ENCODE peak calls at places on chromosomes 4 and X, in six cellular contexts. Y, T, C, V, Q and L are unnamed samples.

GRCh38 chrX:107227780-107228485 is 21.5 kb downstream of the DNAAF6 start:
- DNase-seq in Y (no peak), T (no peak), C (no peak), V (no peak), Q (no peak), L (no peak)

GRCh38 chrX:17082831-17083230 is 136.4 kb downstream of the REPS2 start:
- DNase-seq in Y (no peak), T (peak), C (no peak), V (peak), Q (no peak), L (no peak)

GRCh38 chr4:517061-517805 is 18.2 kb downstream of the PIGG start:
- DNase-seq in Y (no peak), T (no peak), C (no peak), V (no peak), Q (no peak), L (no peak)

GRCh38 chrX:69285881-69286545 is 120.8 kb upstream of the PJA1 start:
- DNase-seq in Y (peak), T (peak), C (peak), V (no peak), Q (no peak), L (no peak)

GRCh38 chr4:56689231-56689630 is 8.1 kb upstream of the HOPX start:
- DNase-seq in Y (no peak), T (no peak), C (no peak), V (no peak), Q (no peak), L (no peak)

GRCh38 chr4:28444886-28445496 is 1584.3 kb downstream of the STIM2 start:
- DNase-seq in Y (no peak), T (no peak), C (no peak), V (no peak), Q (no peak), L (no peak)

GRCh38 chr4:157978680-157979361 is 194.0 kb downstream of the GASK1B start:
- DNase-seq in Y (peak), T (peak), C (peak), V (peak), Q (peak), L (no peak)

GRCh38 chr4:29046166-29046565 is 1674.0 kb upstream of the PCDH7 start:
- DNase-seq in Y (no peak), T (peak), C (no peak), V (no peak), Q (no peak), L (no peak)

GRCh38 chrX:48102874-48103374 is 27.5 kb upstream of the SPACA5B start:
- DNase-seq in Y (no peak), T (no peak), C (no peak), V (no peak), Q (no peak), L (no peak)

GRCh38 chrX:39752820-39753219 is 344.9 kb downstream of the BCOR start:
- DNase-seq in Y (no peak), T (no peak), C (no peak), V (no peak), Q (no peak), L (no peak)

GRCh38 chr4:48250343-48250742 is 19.3 kb downstream of the TEC start:
- DNase-seq in Y (no peak), T (no peak), C (no peak), V (no peak), Q (no peak), L (no peak)

GRCh38 chr4:151095142-151095541 is 4.3 kb upstream of the RPS3A start:
- DNase-seq in Y (no peak), T (no peak), C (no peak), V (no peak), Q (no peak), L (no peak)

GRCh38 chr4:172758586-172759340 is 409.8 kb upstream of the GALNT7 start:
- DNase-seq in Y (no peak), T (peak), C (no peak), V (no peak), Q (no peak), L (peak)

GRCh38 chr4:94571301-94571700 is 119.6 kb downstream of the PDLIM5 start:
- DNase-seq in Y (no peak), T (no peak), C (no peak), V (no peak), Q (no peak), L (no peak)

GRCh38 chrX:41258871-41259270 is 75.1 kb upstream of the DDX3X start:
- DNase-seq in Y (no peak), T (peak), C (no peak), V (no peak), Q (no peak), L (no peak)

GRCh38 chr4:42767669-42768068 is 110.8 kb upstream of the ATP8A1 start:
- DNase-seq in Y (no peak), T (no peak), C (no peak), V (no peak), Q (no peak), L (no peak)

GRCh38 chr4:168835880-168836454 is 174.1 kb downstream of the CBR4 start:
- DNase-seq in Y (no peak), T (no peak), C (no peak), V (no peak), Q (no peak), L (no peak)

GRCh38 chrX:153831435-153832150 is 1.2 kb upstream of the PDZD4 start:
- DNase-seq in Y (no peak), T (no peak), C (no peak), V (no peak), Q (no peak), L (no peak)

GRCh38 chr4:25440478-25441030 is 63.5 kb downstream of the ANAPC4 start:
- DNase-seq in Y (no peak), T (peak), C (no peak), V (no peak), Q (no peak), L (no peak)

GRCh38 chr4:125041372-125041930 is 273.3 kb upstream of the FAT4 start:
- DNase-seq in Y (no peak), T (peak), C (no peak), V (no peak), Q (no peak), L (no peak)

GRCh38 chr4:17166954-17167353 is 268.5 kb upstream of the LDB2 start:
- DNase-seq in Y (no peak), T (peak), C (no peak), V (no peak), Q (no peak), L (no peak)

GRCh38 chrX:70089575-70090297 is 27.5 kb downstream of the OTUD6A start:
- DNase-seq in Y (no peak), T (peak), C (no peak), V (no peak), Q (no peak), L (no peak)

GRCh38 chr4:34196375-34196774 is 2047.9 kb downstream of the ARAP2 start:
- DNase-seq in Y (no peak), T (no peak), C (no peak), V (no peak), Q (no peak), L (no peak)

GRCh38 chr4:56342746-56343145 is 44.5 kb downstream of the AASDH start:
- DNase-seq in Y (no peak), T (peak), C (no peak), V (no peak), Q (no peak), L (no peak)

GRCh38 chrX:20789103-20789502 is 522.4 kb upstream of the RPS6KA3 start:
- DNase-seq in Y (no peak), T (no peak), C (no peak), V (peak), Q (no peak), L (no peak)

GRCh38 chr4:86855572-86855971 is 6.4 kb upstream of the SLC10A6 start:
- DNase-seq in Y (no peak), T (peak), C (no peak), V (no peak), Q (no peak), L (no peak)

GRCh38 chrX:72624194-72624593 is 51.6 kb upstream of the HDAC8 start:
- DNase-seq in Y (no peak), T (no peak), C (no peak), V (no peak), Q (no peak), L (no peak)

GRCh38 chrX:98357146-98357545 is 1473.4 kb downstream of the RPA4 start:
- DNase-seq in Y (no peak), T (no peak), C (no peak), V (no peak), Q (no peak), L (no peak)

GRCh38 chrX:129721414-129721813 is 17.4 kb upstream of the XPNPEP2 start:
- DNase-seq in Y (no peak), T (no peak), C (no peak), V (no peak), Q (no peak), L (no peak)

GRCh38 chr4:24287096-24287495 is 297.3 kb downstream of the DHX15 start:
- DNase-seq in Y (no peak), T (no peak), C (no peak), V (no peak), Q (no peak), L (no peak)

GRCh38 chr4:5823542-5824211 is 69.2 kb downstream of the CRMP1 start:
- DNase-seq in Y (no peak), T (no peak), C (no peak), V (no peak), Q (no peak), L (no peak)

GRCh38 chr4:116122131-116122530 is 963.2 kb downstream of the TRAM1L1 start:
- DNase-seq in Y (no peak), T (peak), C (no peak), V (no peak), Q (no peak), L (peak)